ENCODE peak calls at places on chromosomes 11 and 22, in seven cellular contexts. A is A172, C is ACHN, D is neural crest cell, S is AG08396, Z is COLO829, P is mammary epithelial cell. T is an unnamed sample.

GRCh38 chr11:14454861-14455632 is 44.6 kb downstream of the COPB1 start:
- DNase-seq in A (peak), C (peak), D (no peak), S (peak), Z (no peak), P (no peak), T (no peak)

GRCh38 chr11:111623527-111624030 is 21.3 kb downstream of the SIK2 start:
- DNase-seq in A (no peak), C (no peak), D (no peak), S (no peak), Z (no peak), P (peak), T (no peak)

GRCh38 chr11:108591893-108592292 is 1.7 kb downstream of the EXPH5 start:
- DNase-seq in A (no peak), C (no peak), D (no peak), S (no peak), Z (no peak), P (no peak), T (no peak)

GRCh38 chr22:28360846-28361424 is 318.7 kb downstream of the TTC28 start:
- DNase-seq in A (no peak), C (no peak), D (no peak), S (no peak), Z (no peak), P (no peak), T (no peak)

GRCh38 chr22:39943366-39943765 is 16.8 kb upstream of the TMA7B start:
- DNase-seq in A (no peak), C (no peak), D (no peak), S (no peak), Z (no peak), P (no peak), T (no peak)

GRCh38 chr11:86620796-86621575 is 51.4 kb downstream of the ME3 start:
- DNase-seq in A (no peak), C (no peak), D (no peak), S (no peak), Z (no peak), P (no peak), T (no peak)

GRCh38 chr22:33539902-33540751 is 380.1 kb downstream of the LARGE1 start:
- DNase-seq in A (no peak), C (peak), D (no peak), S (peak), Z (peak), P (no peak), T (no peak)

GRCh38 chr11:57515332-57516060 is at the start of gene SLC43A1:
- DNase-seq in A (peak), C (no peak), D (peak), S (peak), Z (no peak), P (no peak), T (no peak)

GRCh38 chr22:18066181-18066859 is 11.5 kb upstream of the PEX26 start:
- DNase-seq in A (no peak), C (no peak), D (no peak), S (no peak), Z (no peak), P (no peak), T (no peak)

GRCh38 chr22:21760640-21761039 is 25.0 kb upstream of the YPEL1 start:
- DNase-seq in A (no peak), C (no peak), D (no peak), S (peak), Z (no peak), P (peak), T (peak)

GRCh38 chr11:73140213-73141030 is 1.7 kb downstream of the FCHSD2 start:
- DNase-seq in A (peak), C (peak), D (peak), S (peak), Z (no peak), P (peak), T (no peak)

GRCh38 chr11:100731471-100731870 is 44.4 kb downstream of the ARHGAP42 start:
- DNase-seq in A (no peak), C (no peak), D (no peak), S (no peak), Z (no peak), P (no peak), T (no peak)

GRCh38 chr11:65766535-65766934 is 14.2 kb downstream of the AP5B1 start:
- DNase-seq in A (peak), C (no peak), D (no peak), S (peak), Z (no peak), P (peak), T (peak)

GRCh38 chr22:38924197-38924952 is 33.0 kb upstream of the APOBEC3A start:
- DNase-seq in A (peak), C (peak), D (no peak), S (peak), Z (peak), P (peak), T (peak)

GRCh38 chr22:25485626-25486545 is 78.6 kb upstream of the GRK3 start:
- DNase-seq in A (peak), C (no peak), D (no peak), S (no peak), Z (no peak), P (no peak), T (no peak)

GRCh38 chr11:129946965-129947364 is 51.6 kb upstream of the NFRKB start:
- DNase-seq in A (no peak), C (no peak), D (no peak), S (no peak), Z (no peak), P (no peak), T (no peak)